ENCODE peak calls at places on chromosome 3, in eight cellular contexts. G, M, U, I, L, X, T and R are unnamed samples.

GRCh38 chr3:17315905-17316304 is 426.5 kb downstream of the TBC1D5 start:
- DNase-seq in G (no peak), M (no peak), U (no peak), I (no peak), L (no peak), X (no peak), T (no peak), R (no peak)

GRCh38 chr3:18443670-18444596 is 18.8 kb upstream of the SATB1 start:
- DNase-seq in G (peak), M (peak), U (peak), I (no peak), L (no peak), X (peak), T (no peak), R (no peak)

GRCh38 chr3:190728574-190729246 is 133.8 kb downstream of the GMNC start:
- DNase-seq in G (no peak), M (peak), U (no peak), I (no peak), L (no peak), X (no peak), T (no peak), R (no peak)

GRCh38 chr3:129961142-129961541 is 13.4 kb upstream of the TRH start:
- DNase-seq in G (no peak), M (peak), U (no peak), I (no peak), L (no peak), X (no peak), T (no peak), R (no peak)

GRCh38 chr3:160562952-160563351 is 2.4 kb downstream of the KPNA4 start:
- DNase-seq in G (no peak), M (no peak), U (no peak), I (no peak), L (no peak), X (no peak), T (no peak), R (no peak)

GRCh38 chr3:107627962-107628542 is 105.3 kb downstream of the BBX start:
- DNase-seq in G (no peak), M (no peak), U (no peak), I (no peak), L (peak), X (no peak), T (no peak), R (no peak)

GRCh38 chr3:123151251-123151705 is 50.5 kb upstream of the SEC22A start:
- DNase-seq in G (no peak), M (no peak), U (no peak), I (no peak), L (no peak), X (no peak), T (peak), R (no peak)

GRCh38 chr3:58271901-58272501 is 34.0 kb upstream of the RPP14 start:
- DNase-seq in G (no peak), M (peak), U (peak), I (no peak), L (peak), X (no peak), T (peak), R (no peak)

GRCh38 chr3:24220859-24221657 is 273.6 kb downstream of the THRB start:
- DNase-seq in G (no peak), M (no peak), U (peak), I (no peak), L (peak), X (peak), T (peak), R (peak)

GRCh38 chr3:185282696-185283373 is 29.0 kb upstream of the EHHADH start:
- DNase-seq in G (peak), M (peak), U (peak), I (peak), L (peak), X (peak), T (peak), R (peak)

GRCh38 chr3:143070977-143071551 is 48.5 kb upstream of the CHST2 start:
- DNase-seq in G (no peak), M (no peak), U (no peak), I (no peak), L (no peak), X (no peak), T (no peak), R (no peak)

GRCh38 chr3:133330542-133330941 is 69.3 kb upstream of the BFSP2 start:
- DNase-seq in G (no peak), M (no peak), U (no peak), I (no peak), L (no peak), X (no peak), T (no peak), R (no peak)

GRCh38 chr3:141336672-141337522 is 31.4 kb upstream of the ZBTB38 start:
- DNase-seq in G (no peak), M (peak), U (peak), I (peak), L (no peak), X (no peak), T (no peak), R (no peak)

GRCh38 chr3:54393150-54393549 is 270.8 kb downstream of the CACNA2D3 start:
- DNase-seq in G (no peak), M (no peak), U (no peak), I (no peak), L (no peak), X (no peak), T (no peak), R (no peak)

GRCh38 chr3:52986049-52986448 is 59.8 kb downstream of the SFMBT1 start:
- DNase-seq in G (no peak), M (no peak), U (no peak), I (no peak), L (no peak), X (no peak), T (peak), R (no peak)

GRCh38 chr3:89841041-89841440 is 733.6 kb downstream of the EPHA3 start:
- DNase-seq in G (no peak), M (no peak), U (no peak), I (no peak), L (no peak), X (no peak), T (no peak), R (no peak)

GRCh38 chr3:170866499-170866898 is 3.5 kb downstream of the RPL22L1 start:
- DNase-seq in G (no peak), M (no peak), U (no peak), I (no peak), L (no peak), X (no peak), T (no peak), R (no peak)

GRCh38 chr3:170865209-170866094 is 4.5 kb downstream of the RPL22L1 start:
- DNase-seq in G (no peak), M (peak), U (no peak), I (no peak), L (no peak), X (no peak), T (no peak), R (no peak)

GRCh38 chr3:170863768-170864167 is 6.2 kb downstream of the RPL22L1 start:
- DNase-seq in G (no peak), M (peak), U (no peak), I (no peak), L (no peak), X (no peak), T (no peak), R (no peak)

GRCh38 chr3:170862618-170863374 is 7.2 kb downstream of the RPL22L1 start:
- DNase-seq in G (no peak), M (no peak), U (no peak), I (no peak), L (no peak), X (no peak), T (no peak), R (no peak)

GRCh38 chr3:170864525-170865208 is 5.3 kb downstream of the RPL22L1 start:
- DNase-seq in G (no peak), M (peak), U (no peak), I (no peak), L (peak), X (no peak), T (no peak), R (no peak)
- TF ChIP-seq POLR2A in G (no peak), M (no peak), U (no peak), I (no peak), L (peak), X (no peak), T (no peak), R (no peak)

GRCh38 chr3:76811418-76811817 is 228.5 kb upstream of the ROBO2 start:
- DNase-seq in G (no peak), M (no peak), U (no peak), I (no peak), L (no peak), X (no peak), T (no peak), R (no peak)
- TF ChIP-seq CTCF in G (no peak), M (no peak), U (no peak), I (no peak), L (no peak), X (no peak), T (no peak), R (no peak)

GRCh38 chr3:15205934-15206661 is at the start of gene CAPN7:
- DNase-seq in G (peak), M (peak), U (peak), I (peak), L (peak), X (peak), T (peak), R (peak)
- TF ChIP-seq POLR2A in G (peak), M (peak), U (peak), I (peak), L (peak), X (peak), T (peak), R (peak)

DNA sequence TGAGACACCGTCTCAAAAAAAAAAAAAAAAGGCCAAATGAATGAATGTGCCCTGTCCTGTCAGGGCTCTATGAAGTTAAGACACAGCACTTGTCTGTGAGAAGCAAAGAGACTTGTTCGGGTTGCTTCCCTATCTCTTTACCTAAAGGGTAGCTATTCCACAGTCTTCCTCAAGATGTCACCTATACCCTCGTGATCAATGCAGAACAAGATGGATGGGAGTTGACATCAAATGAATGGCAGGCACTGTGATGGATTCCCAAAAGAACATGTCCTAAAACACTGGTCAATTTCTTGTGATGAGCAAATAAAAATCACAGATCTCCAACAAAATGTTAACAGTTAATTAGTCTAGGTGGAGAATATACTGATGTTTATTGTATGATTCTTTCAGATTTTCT is 9.5 kb downstream of the TADA3 start:
- DNase-seq in G (no peak), M (peak), U (no peak), I (no peak), L (no peak), X (no peak), T (no peak), R (no peak)
- TF ChIP-seq CTCF in G (peak), M (peak), U (no peak), I (peak), L (no peak), X (no peak), T (no peak), R (no peak)

GRCh38 chr3:43769471-43770425 is 79.0 kb downstream of the ABHD5 start:
- DNase-seq in G (peak), M (peak), U (peak), I (peak), L (peak), X (peak), T (peak), R (peak)
- TF ChIP-seq POLR2A in G (no peak), M (no peak), U (no peak), I (no peak), L (no peak), X (no peak), T (peak), R (no peak)

GRCh38 chr3:33884204-33884561 is 85.8 kb downstream of the PDCD6IP start:
- DNase-seq in G (no peak), M (no peak), U (no peak), I (no peak), L (peak), X (no peak), T (no peak), R (no peak)
- TF ChIP-seq CTCF in G (no peak), M (no peak), U (no peak), I (peak), L (peak), X (no peak), T (no peak), R (peak)

GRCh38 chr3:16176391-16177030 is 2.0 kb downstream of the GALNT15 start:
- DNase-seq in G (no peak), M (no peak), U (no peak), I (no peak), L (peak), X (no peak), T (no peak), R (no peak)

GRCh38 chr3:16173696-16174355 is 654 bp upstream of the GALNT15 start:
- DNase-seq in G (no peak), M (no peak), U (no peak), I (no peak), L (no peak), X (no peak), T (no peak), R (no peak)

GRCh38 chr3:16174976-16175901 is 759 bp downstream of the GALNT15 start:
- DNase-seq in G (no peak), M (no peak), U (no peak), I (no peak), L (no peak), X (no peak), T (no peak), R (peak)

GRCh38 chr3:16171825-16172224 is 2.7 kb upstream of the GALNT15 start:
- DNase-seq in G (no peak), M (no peak), U (no peak), I (no peak), L (no peak), X (peak), T (peak), R (no peak)

DNA sequence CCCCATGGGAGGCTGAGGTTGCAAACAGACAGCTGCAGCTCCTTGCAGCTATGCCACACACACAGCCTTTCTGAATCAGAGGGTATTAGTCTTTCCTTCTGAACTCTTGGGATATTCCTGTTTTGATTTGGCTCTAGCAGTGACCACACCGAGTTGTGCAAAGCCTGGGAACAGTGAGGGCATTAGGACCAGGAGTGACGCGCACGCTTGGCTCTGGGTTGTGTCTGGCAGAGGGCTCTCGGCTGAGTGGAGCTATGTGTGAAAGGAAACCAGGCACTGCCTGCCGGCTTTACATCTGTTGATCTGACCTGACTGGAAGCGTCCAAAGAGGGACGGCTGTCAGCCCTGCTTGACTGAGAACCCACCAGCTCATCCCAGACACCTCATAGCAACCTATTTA is at the start of gene GALNT15:
- DNase-seq in G (peak), M (no peak), U (peak), I (no peak), L (peak), X (peak), T (peak), R (peak)
- TF ChIP-seq POLR2A in G (no peak), M (no peak), U (no peak), I (no peak), L (no peak), X (no peak), T (no peak), R (peak)

GRCh38 chr3:167493240-167493639 is 19.4 kb upstream of the SERPINI2 start:
- DNase-seq in G (no peak), M (peak), U (peak), I (no peak), L (no peak), X (no peak), T (no peak), R (no peak)
- TF ChIP-seq CTCF in G (no peak), M (peak), U (peak), I (peak), L (no peak), X (no peak), T (no peak), R (no peak)

GRCh38 chr3:170360916-170361315 is 3.4 kb downstream of the SKIL start:
- DNase-seq in G (no peak), M (peak), U (no peak), I (no peak), L (no peak), X (no peak), T (no peak), R (no peak)
- TF ChIP-seq POLR2A in G (no peak), M (no peak), U (no peak), I (no peak), L (peak), X (no peak), T (no peak), R (no peak)